ENCODE peak calls at places on chromosomes 3 and 15, in four cellular contexts. V is HepG2, D is K562, A is GM12878. Q is an unnamed sample.

GRCh38 chr15:78131295-78132021 is at the start of gene CIB2:
- DNase-seq in V (peak), D (peak), A (no peak), Q (peak)

GRCh38 chr15:55343168-55343567 is 24.1 kb downstream of the PIGB start:
- DNase-seq in V (no peak), A (no peak), D (no peak), Q (no peak)

GRCh38 chr3:188839187-188839695 is 332.5 kb upstream of the TPRG1 start:
- DNase-seq in A (no peak), V (peak), D (no peak), Q (no peak)

GRCh38 chr3:61979645-61980430 is 393.5 kb downstream of the FEZF2 start:
- DNase-seq in A (no peak), D (no peak), V (no peak), Q (no peak)

GRCh38 chr3:129016366-129016724 is 15.2 kb downstream of the EFCC1 start:
- DNase-seq in A (no peak), D (no peak), V (peak), Q (no peak)

GRCh38 chr3:48709051-48709461 is 8.0 kb downstream of the IP6K2 start:
- DNase-seq in A (no peak), D (no peak), V (no peak), Q (no peak)

GRCh38 chr15:78422571-78423340 is 15.3 kb upstream of the IREB2 start:
- DNase-seq in V (peak), A (no peak), D (peak), Q (peak)

GRCh38 chr3:129310111-129310601 is 31.5 kb downstream of the HMCES start:
- DNase-seq in A (no peak), D (no peak), V (peak), Q (no peak)

GRCh38 chr3:64084640-64085039 is 61.3 kb upstream of the PSMD6 start:
- DNase-seq in D (no peak), A (no peak), V (peak), Q (peak)

GRCh38 chr3:169044341-169045113 is 619.0 kb downstream of the MECOM start:
- DNase-seq in D (no peak), A (no peak), V (no peak), Q (peak)

GRCh38 chr15:74380361-74381189 is 13.1 kb upstream of the CYP11A1 start:
- DNase-seq in V (no peak), D (no peak), A (no peak), Q (no peak)

GRCh38 chr3:13045904-13046568 is 27.2 kb downstream of the IQSEC1 start:
- DNase-seq in V (no peak), A (peak), D (peak), Q (no peak)

GRCh38 chr3:101779808-101780366 is 876 bp downstream of the NXPE3 start:
- DNase-seq in D (no peak), A (no peak), V (no peak), Q (no peak)

GRCh38 chr3:107431048-107431297 is 53.7 kb downstream of the CCDC54 start:
- DNase-seq in D (no peak), A (no peak), V (no peak), Q (peak)

GRCh38 chr15:66827039-66827697 is 125.1 kb downstream of the SMAD6 start:
- DNase-seq in D (no peak), V (no peak), A (no peak), Q (no peak)

GRCh38 chr15:71651750-71652186 is 158.6 kb upstream of the NR2E3 start:
- DNase-seq in D (no peak), A (peak), V (peak), Q (peak)
- TF ChIP-seq RFX5 in D (no peak), A (no peak), V (no peak), Q (no peak)

GRCh38 chr3:113499081-113499480 is 15.9 kb downstream of the SPICE1 start:
- DNase-seq in D (no peak), V (no peak), A (no peak), Q (no peak)
- TF ChIP-seq CHD4 in D (no peak), V (no peak), A (no peak), Q (no peak)

DNA sequence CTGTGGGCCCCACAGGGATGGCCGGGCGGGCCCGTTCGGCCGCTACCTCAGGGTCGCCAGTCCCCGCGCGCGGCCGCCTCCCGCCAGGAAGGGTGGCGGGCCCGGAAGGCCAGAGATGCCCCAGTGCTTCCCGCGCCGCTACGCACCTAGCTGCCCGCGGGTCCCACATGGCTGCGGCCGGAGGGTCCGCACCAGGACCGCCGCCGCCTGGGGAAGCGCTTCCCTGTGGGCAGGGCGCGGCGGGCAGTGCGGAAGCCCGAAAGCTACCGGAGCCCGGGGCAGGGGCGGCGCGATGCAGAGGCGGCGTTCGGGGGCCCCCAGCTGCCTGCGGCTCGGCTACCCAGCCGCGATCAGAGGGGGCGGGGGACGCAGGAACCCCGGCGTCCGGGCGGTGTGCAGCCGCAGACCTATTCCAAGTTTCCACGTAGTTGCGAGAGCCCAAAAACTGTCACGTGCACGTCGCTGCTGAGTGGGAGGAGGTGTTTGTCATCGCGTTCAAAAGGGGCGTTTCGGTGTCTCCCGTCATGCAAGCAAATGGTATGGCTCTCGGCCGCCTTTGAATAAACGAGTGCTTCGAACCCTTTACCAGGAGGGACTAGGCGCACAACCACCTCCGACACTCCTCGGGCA is at the start of gene TRANK1:
- DNase-seq in D (no peak), A (no peak), V (no peak), Q (peak)
- TF ChIP-seq RFX5 in D (no peak), A (no peak), V (no peak), Q (no peak)

GRCh38 chr3:44554626-44555592 is at the start of gene ZKSCAN7:
- DNase-seq in D (no peak), V (peak), A (no peak), Q (no peak)

GRCh38 chr3:44561076-44561475 is 6.1 kb downstream of the ZKSCAN7 start:
- DNase-seq in D (no peak), A (no peak), V (no peak), Q (no peak)

GRCh38 chr3:44557074-44557473 is 2.1 kb downstream of the ZKSCAN7 start:
- DNase-seq in D (no peak), A (no peak), V (no peak), Q (no peak)

GRCh38 chr3:44555753-44556152 is 760 bp downstream of the ZKSCAN7 start:
- DNase-seq in V (peak), A (no peak), D (no peak), Q (no peak)
- TF ChIP-seq CHD4 in V (no peak), A (no peak), D (no peak), Q (no peak)

GRCh38 chr3:4997946-4998345 is 18.7 kb downstream of the BHLHE40 start:
- DNase-seq in A (no peak), V (no peak), D (no peak), Q (no peak)

GRCh38 chr3:4996771-4997291 is 17.6 kb downstream of the BHLHE40 start:
- DNase-seq in D (no peak), V (no peak), A (no peak), Q (no peak)

GRCh38 chr3:4995500-4996053 is 16.3 kb downstream of the BHLHE40 start:
- DNase-seq in D (no peak), V (no peak), A (no peak), Q (no peak)

GRCh38 chr3:4994823-4995499 is 15.7 kb downstream of the BHLHE40 start:
- DNase-seq in V (peak), A (no peak), D (peak), Q (peak)

DNA sequence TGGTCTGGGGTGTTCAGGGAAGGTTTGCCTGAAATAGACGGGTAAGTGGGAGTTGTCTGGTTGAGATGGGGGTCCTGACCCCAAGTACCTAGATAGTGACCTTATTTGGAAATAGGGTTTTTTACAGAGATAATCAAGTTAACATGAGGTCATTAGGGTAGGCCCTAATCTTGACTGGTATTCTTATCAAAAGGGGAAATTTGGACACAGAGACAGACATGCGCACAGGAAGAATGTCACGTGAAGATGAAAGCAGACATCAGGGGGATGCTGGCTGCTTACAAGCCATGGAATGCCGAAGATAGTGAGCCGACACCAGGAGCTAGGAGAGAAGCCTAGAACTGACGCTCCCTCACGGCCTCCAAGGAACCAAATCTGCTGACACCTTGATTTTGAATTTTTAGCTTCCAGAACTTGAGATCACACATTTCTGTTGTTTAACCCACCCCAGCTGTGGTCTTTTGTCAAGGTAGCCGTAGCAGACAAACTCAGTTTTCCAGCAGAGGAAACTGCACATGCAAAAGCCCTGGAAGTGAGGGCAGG is 17.1 kb downstream of the BHLHE40 start:
- DNase-seq in V (no peak), A (no peak), D (no peak), Q (no peak)
- TF ChIP-seq RFX5 in V (no peak), A (no peak), D (no peak), Q (no peak)

GRCh38 chr15:33932734-33933133 is 35.6 kb upstream of the CHRM5 start:
- DNase-seq in V (no peak), D (no peak), A (no peak), Q (no peak)

GRCh38 chr15:33934396-33934795 is 33.9 kb upstream of the CHRM5 start:
- DNase-seq in A (no peak), D (no peak), V (no peak), Q (no peak)

DNA sequence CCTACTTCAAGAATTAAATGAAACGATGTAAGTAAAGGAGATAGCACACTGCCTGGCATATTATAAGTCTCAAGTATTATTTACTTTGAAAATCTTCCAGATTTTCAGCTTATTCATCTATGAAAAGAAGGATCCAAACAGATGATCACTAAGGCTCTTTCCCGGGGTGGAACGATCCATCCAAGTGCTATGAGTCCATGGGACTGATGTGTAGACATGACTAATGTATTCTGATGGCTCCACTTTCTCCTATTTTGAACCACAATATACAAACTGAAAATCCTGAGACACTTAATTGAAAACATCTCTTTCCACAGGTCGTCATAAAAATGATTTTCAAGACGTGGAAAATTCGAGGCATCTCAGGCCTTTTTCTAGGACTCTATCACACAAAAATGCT is 33.4 kb upstream of the CHRM5 start:
- DNase-seq in V (no peak), A (no peak), D (no peak), Q (no peak)
- TF ChIP-seq CHD4 in V (no peak), A (no peak), D (no peak), Q (no peak)

GRCh38 chr3:132228923-132229322 is 88.3 kb upstream of the ACP3 start:
- DNase-seq in V (no peak), A (no peak), D (no peak), Q (peak)

GRCh38 chr3:132232231-132232792 is 84.9 kb upstream of the ACP3 start:
- DNase-seq in D (no peak), A (no peak), V (no peak), Q (no peak)

GRCh38 chr3:132230156-132231000 is 86.8 kb upstream of the ACP3 start:
- DNase-seq in V (no peak), A (no peak), D (no peak), Q (no peak)

GRCh38 chr3:132229641-132230040 is 87.6 kb upstream of the ACP3 start:
- DNase-seq in D (no peak), V (no peak), A (no peak), Q (no peak)

GRCh38 chr3:132231633-132232032 is 85.6 kb upstream of the ACP3 start:
- DNase-seq in V (no peak), A (no peak), D (no peak), Q (peak)
- TF ChIP-seq RFX5 in V (no peak), A (no peak), D (no peak), Q (no peak)

DNA sequence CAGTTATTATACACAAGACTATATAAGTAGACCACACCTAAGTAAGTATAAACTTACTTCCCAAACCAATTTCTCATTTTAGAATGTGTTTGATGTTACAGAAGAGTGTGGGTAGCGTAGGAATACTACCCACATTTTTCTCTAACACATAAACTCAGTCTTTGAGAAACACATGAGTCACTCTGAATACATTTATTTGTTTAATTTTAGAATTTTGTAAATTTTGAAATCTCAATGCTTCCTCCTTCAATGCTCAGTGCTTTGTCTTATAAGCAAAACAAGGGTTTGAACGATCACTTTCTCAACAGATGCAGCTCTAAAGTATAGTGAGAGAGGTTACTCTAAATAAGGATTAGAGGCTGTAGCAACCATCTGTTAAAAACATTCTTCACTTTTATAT is 700.8 kb downstream of the SI start:
- DNase-seq in A (no peak), D (no peak), V (no peak), Q (no peak)
- TF ChIP-seq CHD4 in A (no peak), D (no peak), V (no peak), Q (no peak)

DNA sequence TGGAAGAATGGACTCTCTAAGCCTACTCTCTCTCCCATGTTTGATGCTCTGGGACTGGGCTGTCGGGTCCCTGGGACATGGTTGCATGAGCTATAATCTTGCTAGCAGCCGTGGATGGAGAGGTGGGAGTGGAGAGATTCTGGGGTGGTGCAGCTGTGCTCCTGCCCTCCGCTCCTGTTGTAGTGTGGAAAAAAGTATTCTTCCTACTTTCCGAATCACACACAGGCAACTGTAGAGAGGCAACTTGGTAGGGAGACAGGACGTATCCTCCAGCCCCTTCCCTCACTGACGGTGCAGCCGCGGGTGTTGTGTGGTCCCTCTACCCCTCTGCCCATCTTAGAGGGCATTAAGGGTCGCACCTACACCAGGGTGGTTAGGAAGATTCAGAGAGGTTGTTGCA is 281.4 kb upstream of the TLE3 start:
- DNase-seq in A (no peak), D (no peak), V (no peak), Q (no peak)
- TF ChIP-seq RFX5 in A (no peak), D (no peak), V (no peak), Q (no peak)